ENCODE peak calls at places on chromosomes 7 and 10, in five cellular contexts. Y is Peyer's patch, K is right cardiac atrium, I is HCT116, V is body of pancreas. J is an unnamed sample.
A peak's percentile ranks its signal among the peaks of the same experiment; 100 is the strongest.

GRCh38 chr10:96440257-96441125 is 73.2 kb downstream of the TLL2 start:
- DNase-seq in V (no peak), I (no peak), Y (no peak), K (no peak), J (peak; percentile 89)

GRCh38 chr7:26686448-26686981 is 177.9 kb downstream of the SKAP2 start:
- DNase-seq in K (no peak), Y (no peak), I (peak; percentile 21), V (peak; percentile 21), J (peak; percentile 45)

GRCh38 chr10:103470755-103471653 is 8.0 kb downstream of the CALHM3 start:
- DNase-seq in K (peak; percentile 83), Y (no peak), I (no peak), V (peak; percentile 61), J (peak; percentile 65)

GRCh38 chr10:30059209-30060107 is at the start of gene JCAD:
- DNase-seq in I (no peak), K (peak; percentile 94), V (peak; percentile 75), Y (peak; percentile 75), J (peak; percentile 52)

GRCh38 chr10:88879754-88880286 is at the start of gene STAMBPL1:
- DNase-seq in Y (no peak), K (no peak), I (no peak), V (peak; percentile 45), J (peak; percentile 76)

GRCh38 chr7:461453-462172 is 58.0 kb downstream of the PDGFA start:
- DNase-seq in K (peak; percentile 56), I (no peak), Y (no peak), V (no peak), J (no peak)

GRCh38 chr10:32244421-32245207 is 102.3 kb downstream of the EPC1 start:
- DNase-seq in Y (no peak), K (no peak), V (no peak), I (no peak), J (no peak)

GRCh38 chr10:97314677-97315076 is 4.4 kb upstream of the FRAT1 start:
- DNase-seq in Y (no peak), I (no peak), V (no peak), K (no peak), J (no peak)

GRCh38 chr10:76251773-76252617 is 820.6 kb downstream of the LRMDA start:
- DNase-seq in I (no peak), Y (no peak), V (peak; percentile 65), K (no peak), J (no peak)

GRCh38 chr10:46020871-46021553 is 9.4 kb downstream of the NCOA4 start:
- DNase-seq in V (no peak), I (no peak), Y (no peak), K (no peak), J (no peak)

GRCh38 chr10:84424731-84425165 is 96.4 kb downstream of the CCSER2 start:
- DNase-seq in I (peak; percentile 36), V (peak; percentile 81), K (peak; percentile 88), Y (no peak), J (no peak)

GRCh38 chr7:730501-731439 is 3.7 kb upstream of the PRKAR1B start:
- DNase-seq in I (no peak), V (no peak), Y (no peak), K (no peak), J (no peak)

GRCh38 chr10:102669206-102670064 is 25.2 kb downstream of the TRIM8 start:
- DNase-seq in Y (peak; percentile 76), I (peak; percentile 35), V (peak; percentile 95), K (peak; percentile 76), J (no peak)

GRCh38 chr7:26675143-26675887 is 189.1 kb downstream of the SKAP2 start:
- DNase-seq in K (no peak), I (no peak), Y (no peak), V (no peak), J (no peak)

GRCh38 chr7:150003304-150003810 is 129.6 kb downstream of the ATP6V0E2 start:
- DNase-seq in V (no peak), I (no peak), Y (no peak), K (no peak), J (no peak)

GRCh38 chr10:72080042-72081035 is 8.0 kb downstream of the SPOCK2 start:
- DNase-seq in I (no peak), K (peak; percentile 33), V (no peak), Y (no peak), J (no peak)

GRCh38 chr10:46031648-46032532 is 1.5 kb upstream of the NCOA4 start:
- DNase-seq in Y (no peak), I (no peak), V (no peak), K (no peak), J (no peak)

GRCh38 chr10:3452234-3452633 is 279.7 kb upstream of the PITRM1 start:
- DNase-seq in K (no peak), I (no peak), Y (no peak), V (no peak), J (no peak)

GRCh38 chr10:97371696-97372095 is 29.4 kb downstream of the RRP12 start:
- DNase-seq in V (no peak), I (no peak), Y (no peak), K (no peak), J (no peak)

GRCh38 chr7:22651534-22652243 is 75.3 kb upstream of the IL6 start:
- DNase-seq in V (no peak), Y (no peak), K (no peak), I (no peak), J (no peak)

GRCh38 chr10:22986771-22987542 is 59.1 kb downstream of the ARMC3 start:
- DNase-seq in K (no peak), Y (no peak), I (peak; percentile 21), V (no peak), J (no peak)

GRCh38 chr10:51743146-51743545 is 43.8 kb upstream of the CSTF2T start:
- DNase-seq in V (no peak), Y (no peak), K (no peak), I (no peak), J (peak; percentile 59)

GRCh38 chr10:28503114-28503513 is 29.8 kb upstream of the WAC start:
- DNase-seq in I (peak; percentile 27), K (no peak), V (peak; percentile 51), Y (peak; percentile 63), J (no peak)

GRCh38 chr7:298739-299138 is 8.8 kb downstream of the FOXL3 start:
- DNase-seq in V (no peak), Y (no peak), K (no peak), I (no peak), J (no peak)

GRCh38 chr7:55075464-55075971 is 56.7 kb downstream of the EGFR start:
- DNase-seq in I (no peak), Y (no peak), V (peak; percentile 61), K (peak; percentile 61), J (no peak)

GRCh38 chr7:155282671-155283070 is 15.0 kb upstream of the INSIG1 start:
- DNase-seq in K (peak; percentile 69), Y (peak; percentile 34), I (no peak), V (peak; percentile 64), J (no peak)

GRCh38 chr10:124743188-124744046 is 761 bp downstream of the FAM53B start:
- DNase-seq in K (peak; percentile 82), Y (peak; percentile 74), I (no peak), V (peak; percentile 45), J (no peak)

GRCh38 chr7:17680026-17680425 is 260.3 kb downstream of the SNX13 start:
- DNase-seq in I (no peak), V (peak; percentile 54), K (no peak), Y (no peak), J (no peak)

GRCh38 chr7:143299840-143300239 is 11.7 kb downstream of the CASP2 start:
- DNase-seq in K (no peak), V (peak; percentile 52), I (peak; percentile 23), Y (no peak), J (peak; percentile 58)

GRCh38 chr7:26182706-26183105 is 17.8 kb downstream of the HNRNPA2B1 start:
- DNase-seq in Y (no peak), V (no peak), I (no peak), K (no peak), J (no peak)

GRCh38 chr7:75849573-75849972 is 29.3 kb upstream of the RHBDD2 start:
- DNase-seq in I (no peak), Y (no peak), V (no peak), K (no peak), J (no peak)

GRCh38 chr7:151232272-151233110 is at the start of gene CHPF2:
- DNase-seq in V (peak; percentile 94), K (peak; percentile 96), I (peak; percentile 63), Y (peak; percentile 90), J (peak; percentile 91)

GRCh38 chr7:151235091-151235787 is 3.0 kb downstream of the CHPF2 start:
- DNase-seq in V (no peak), Y (peak; percentile 31), I (no peak), K (peak; percentile 60), J (no peak)

GRCh38 chr7:151233111-151233701 is 923 bp downstream of the CHPF2 start:
- DNase-seq in Y (peak; percentile 60), I (no peak), V (peak; percentile 70), K (peak; percentile 64), J (no peak)

GRCh38 chr7:151231964-151232271 is 365 bp upstream of the CHPF2 start:
- DNase-seq in K (no peak), Y (no peak), V (no peak), I (no peak), J (no peak)

GRCh38 chr7:151233804-151234203 is 1.5 kb downstream of the CHPF2 start:
- DNase-seq in Y (peak; percentile 25), I (no peak), V (no peak), K (peak; percentile 60), J (no peak)
- H3K4me3 ChIP-seq in Y (no peak overlapping the region), I (peak overlapping the region; percentile 93), V (no peak overlapping the region), K (no peak overlapping the region), J (no peak overlapping the region)

GRCh38 chr7:81743201-81743600 is 26.6 kb downstream of the HGF start:
- DNase-seq in K (no peak), Y (no peak), I (no peak), V (no peak), J (no peak)
- H3K27ac ChIP-seq in K (no peak overlapping the region), Y (no peak overlapping the region), I (no peak overlapping the region), V (no peak overlapping the region), J (no peak overlapping the region)

DNA sequence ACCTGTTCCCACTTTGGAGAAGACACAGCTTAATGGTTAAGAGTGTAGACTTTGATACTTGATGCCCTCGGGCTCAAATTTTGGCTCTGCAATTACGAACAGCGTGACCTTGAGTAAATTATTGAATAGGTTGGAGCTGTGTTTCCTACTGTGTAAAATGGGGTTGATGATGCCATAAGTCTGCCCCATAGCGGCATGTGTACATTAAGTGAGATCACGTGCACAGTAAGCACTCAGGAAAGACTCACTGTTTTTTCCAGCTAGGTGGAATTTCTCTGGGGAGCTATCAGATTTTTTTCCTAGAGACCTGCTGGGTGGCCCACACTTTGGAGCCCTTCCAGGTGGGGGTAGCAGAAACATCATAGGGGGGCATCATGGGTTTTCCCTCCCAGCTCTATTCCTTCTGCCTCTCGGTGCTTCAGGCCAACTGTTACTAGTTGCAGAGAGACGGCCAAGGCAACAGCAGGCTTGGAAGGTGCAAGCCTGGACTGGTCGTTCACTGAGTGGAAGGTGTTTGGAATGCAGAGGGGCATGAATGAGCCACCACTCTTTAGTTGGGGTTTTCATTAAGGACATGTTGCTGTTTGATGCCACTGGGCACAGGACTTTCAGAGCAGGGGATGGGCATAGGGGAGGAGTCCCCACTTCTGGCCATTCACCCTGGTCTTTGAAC is 64.2 kb downstream of the SYPL1 start:
- DNase-seq in I (no peak), Y (no peak), K (no peak), V (no peak), J (no peak)
- H3K4me3 ChIP-seq in I (no peak overlapping the region), Y (no peak overlapping the region), K (no peak overlapping the region), V (no peak overlapping the region), J (no peak overlapping the region)

DNA sequence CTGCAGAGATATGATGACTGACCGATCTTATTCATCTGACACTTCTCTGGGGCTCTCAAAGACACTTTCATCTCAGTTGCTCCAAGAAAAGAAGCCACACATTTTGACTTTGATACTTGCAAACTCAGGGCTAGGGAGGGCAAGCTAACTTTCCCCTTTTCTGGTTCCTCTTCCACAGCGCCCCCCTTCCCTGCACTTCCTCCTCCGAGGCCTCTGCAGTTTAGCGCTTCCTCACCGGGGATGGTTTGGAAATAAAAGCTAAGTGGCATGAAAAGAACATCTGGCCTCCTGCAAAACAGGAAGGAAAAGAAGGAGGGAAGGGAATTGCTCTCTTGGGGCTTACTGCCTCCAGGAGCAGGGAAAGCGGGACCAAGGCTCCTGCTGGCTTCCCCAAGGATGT is 42.4 kb downstream of the PRKCQ start:
- DNase-seq in K (peak; percentile 55), V (peak; percentile 43), Y (no peak), I (no peak), J (no peak)
- H3K27ac ChIP-seq in K (no peak overlapping the region), V (no peak overlapping the region), Y (no peak overlapping the region), I (no peak overlapping the region), J (no peak overlapping the region)